ENCODE peak calls at places on chromosomes 5 and 9, in six cellular contexts. P is tibial nerve, O is colonic mucosa, Z is cardiac muscle cell, E is lung, N is PC-9. W is an unnamed sample.

GRCh38 chr9:37144762-37145161 is 24.4 kb downstream of the ZCCHC7 start:
- DNase-seq in P (no peak), O (no peak), Z (no peak), E (no peak), N (no peak), W (no peak)

GRCh38 chr9:131254107-131254491 is 22.2 kb downstream of the FAM78A start:
- DNase-seq in P (no peak), O (no peak), Z (peak; percentile 21), E (no peak), N (no peak), W (peak; percentile 83)

GRCh38 chr9:3804148-3804547 is 278.3 kb upstream of the RFX3 start:
- DNase-seq in P (no peak), O (no peak), Z (peak; percentile 26), E (no peak), N (no peak), W (no peak)

GRCh38 chr5:116451905-116452450 is 122.6 kb downstream of the SEMA6A start:
- DNase-seq in P (no peak), O (no peak), Z (no peak), E (no peak), N (no peak), W (no peak)

GRCh38 chr5:24272735-24273134 is 372.0 kb downstream of the CDH10 start:
- DNase-seq in P (no peak), O (no peak), Z (no peak), E (no peak), N (no peak), W (no peak)

GRCh38 chr5:34656001-34656699 is at the start of gene RAI14:
- DNase-seq in P (peak; percentile 62), O (peak; percentile 74), Z (peak; percentile 93), E (peak; percentile 78), N (peak; percentile 97), W (peak; percentile 19)

GRCh38 chr5:147818290-147818689 is 13.2 kb downstream of the SPINK1 start:
- DNase-seq in P (no peak), O (no peak), Z (no peak), E (no peak), N (no peak), W (no peak)

GRCh38 chr5:6686916-6687409 is 26.3 kb upstream of the TENT4A start:
- DNase-seq in P (peak; percentile 14), O (no peak), Z (peak; percentile 67), E (peak; percentile 22), N (no peak), W (no peak)

GRCh38 chr5:71537681-71538080 is 49.5 kb upstream of the MCCC2 start:
- DNase-seq in P (no peak), O (no peak), Z (peak; percentile 25), E (no peak), N (no peak), W (no peak)

GRCh38 chr5:156991714-156992113 is 28.7 kb upstream of the TIMD4 start:
- DNase-seq in P (no peak), O (no peak), Z (no peak), E (no peak), N (no peak), W (no peak)

GRCh38 chr5:32017638-32018429 is 156.3 kb downstream of the GOLPH3 start:
- DNase-seq in P (peak; percentile 50), O (no peak), Z (peak; percentile 90), E (no peak), N (no peak), W (no peak)

GRCh38 chr5:135457424-135458071 is 5.4 kb upstream of the TIFAB start:
- DNase-seq in P (peak; percentile 47), O (peak; percentile 71), Z (peak; percentile 62), E (peak; percentile 65), N (peak; percentile 49), W (peak; percentile 37)

GRCh38 chr5:151023047-151023615 is 2.7 kb downstream of the GPX3 start:
- DNase-seq in P (peak; percentile 75), O (peak; percentile 49), Z (peak; percentile 85), E (peak; percentile 73), N (no peak), W (peak; percentile 89)

GRCh38 chr5:23419115-23419514 is 88.3 kb upstream of the PRDM9 start:
- DNase-seq in P (no peak), O (no peak), Z (peak; percentile 9), E (no peak), N (peak; percentile 19), W (no peak)

GRCh38 chr9:134855900-134856377 is 24.7 kb upstream of the FCN2 start:
- DNase-seq in P (no peak), O (no peak), Z (no peak), E (no peak), N (no peak), W (no peak)

GRCh38 chr9:7147136-7148090 is 389.6 kb downstream of the KDM4C start:
- DNase-seq in P (peak; percentile 12), O (no peak), Z (no peak), E (no peak), N (no peak), W (peak; percentile 82)

GRCh38 chr5:14595189-14595588 is 13.6 kb downstream of the OTULINL start:
- DNase-seq in P (no peak), O (no peak), Z (no peak), E (no peak), N (no peak), W (no peak)

GRCh38 chr5:173847102-173847501 is 41.0 kb upstream of the CPEB4 start:
- DNase-seq in P (no peak), O (no peak), Z (no peak), E (no peak), N (no peak), W (no peak)

GRCh38 chr9:74304598-74304997 is 192.5 kb upstream of the RORB start:
- DNase-seq in P (no peak), O (no peak), Z (no peak), E (no peak), N (no peak), W (no peak)

GRCh38 chr9:2338770-2339169 is 282.8 kb upstream of the VLDLR start:
- DNase-seq in P (no peak), O (no peak), Z (no peak), E (no peak), N (no peak), W (no peak)

GRCh38 chr5:97570242-97570641 is 387.2 kb upstream of the RIOK2 start:
- DNase-seq in P (no peak), O (no peak), Z (no peak), E (no peak), N (no peak), W (no peak)

GRCh38 chr9:131613346-131613745 is 68.0 kb downstream of the PRRT1B start:
- DNase-seq in P (no peak), O (no peak), Z (no peak), E (no peak), N (no peak), W (no peak)

GRCh38 chr5:139468421-139468931 is 2.3 kb upstream of the SMIM33 start:
- DNase-seq in P (no peak), O (no peak), Z (no peak), E (no peak), N (no peak), W (no peak)

GRCh38 chr9:13621871-13622564 is 342.5 kb upstream of the MPDZ start:
- DNase-seq in P (no peak), O (no peak), Z (no peak), E (no peak), N (no peak), W (no peak)

GRCh38 chr5:107476783-107477182 is 194.0 kb downstream of the EFNA5 start:
- DNase-seq in P (no peak), O (no peak), Z (peak; percentile 71), E (no peak), N (peak; percentile 33), W (no peak)
- H3K4me1 ChIP-seq in P (no peaks in the 10 kb centered on the region), O (peaks cover 7% of the 10 kb centered on the region), Z (peaks cover 8% of the 10 kb centered on the region), E (peaks cover 17% of the 10 kb centered on the region), N (peaks cover 77% of the 10 kb centered on the region), W (no peaks in the 10 kb centered on the region)

GRCh38 chr5:159209438-159210305 is at the start of gene RNF145:
- DNase-seq in P (peak; percentile 63), O (peak; percentile 82), Z (peak; percentile 91), E (peak; percentile 91), N (peak; percentile 86), W (peak; percentile 45)

GRCh38 chr5:159210846-159211245 is 1.5 kb upstream of the RNF145 start:
- DNase-seq in P (no peak), O (no peak), Z (no peak), E (no peak), N (no peak), W (no peak)

GRCh38 chr5:159212667-159213462 is 3.5 kb upstream of the RNF145 start:
- DNase-seq in P (no peak), O (no peak), Z (no peak), E (no peak), N (no peak), W (no peak)

GRCh38 chr5:159210306-159210722 is 961 bp upstream of the RNF145 start:
- DNase-seq in P (no peak), O (peak; percentile 58), Z (peak; percentile 35), E (no peak), N (peak; percentile 30), W (no peak)

GRCh38 chr5:159211712-159212111 is 2.4 kb upstream of the RNF145 start:
- DNase-seq in P (no peak), O (peak; percentile 72), Z (no peak), E (peak; percentile 81), N (no peak), W (no peak)
- H3K4me3 ChIP-seq in P (no peak overlapping the region), O (no peak overlapping the region), Z (no peak overlapping the region), E (no peak overlapping the region), N (no peak overlapping the region), W (no peak overlapping the region)

DNA sequence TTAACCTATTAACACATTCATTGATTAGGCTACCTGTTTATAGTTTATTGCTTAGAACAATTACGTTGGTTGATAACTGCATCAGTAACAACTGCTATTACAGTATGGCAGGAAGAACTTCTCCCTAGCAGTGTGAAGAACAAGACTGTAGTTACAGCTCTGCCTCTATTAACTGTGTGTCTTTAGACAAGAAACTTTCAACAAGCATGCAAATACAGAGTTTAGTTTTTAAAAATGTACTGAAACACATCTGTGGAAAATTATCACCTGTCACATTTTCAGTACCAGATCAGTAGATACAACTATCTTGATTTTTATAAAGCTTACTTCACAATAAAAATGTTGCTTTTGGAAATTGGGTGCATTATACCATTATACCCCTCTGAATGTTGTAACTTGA is 22.2 kb downstream of the ELL2 start:
- DNase-seq in P (no peak), O (no peak), Z (no peak), E (no peak), N (no peak), W (no peak)
- H3K4me1 ChIP-seq in P (peaks cover 5% of the 10 kb centered on the region), O (no peaks in the 10 kb centered on the region), Z (peaks cover 42% of the 10 kb centered on the region), E (peaks cover 12% of the 10 kb centered on the region), N (no peaks in the 10 kb centered on the region), W (peaks cover 10% of the 10 kb centered on the region)

DNA sequence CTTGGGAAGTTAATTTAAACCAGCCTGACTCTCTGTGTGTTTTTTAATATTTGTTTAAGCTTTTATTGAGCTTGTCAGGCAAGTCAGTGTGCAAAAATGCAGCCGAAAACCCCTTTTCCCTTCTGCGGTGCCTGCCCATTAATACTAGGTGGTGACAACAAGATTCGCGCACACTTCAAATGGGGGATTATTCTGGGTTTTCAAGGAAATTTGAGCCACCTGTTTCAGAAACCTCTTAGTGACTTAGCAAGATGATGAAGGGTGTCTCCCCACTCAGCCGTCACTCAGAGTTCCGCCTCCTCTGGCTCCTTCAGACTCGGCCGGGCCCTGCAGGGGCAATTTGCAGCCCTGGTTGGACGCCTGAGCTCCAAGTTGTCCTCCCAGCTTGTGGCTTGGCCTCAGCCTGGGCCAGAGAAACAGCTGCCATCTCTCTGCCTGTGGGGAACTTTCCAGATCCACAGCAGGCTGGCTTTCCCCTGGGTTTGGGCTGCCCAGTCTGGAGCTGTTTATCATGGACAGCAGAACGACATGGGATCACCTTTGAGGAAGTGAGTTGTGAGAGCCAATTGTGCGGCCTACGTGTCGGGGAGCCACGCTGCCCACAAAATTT is 75.9 kb downstream of the SPRY4 start:
- DNase-seq in P (no peak), O (peak; percentile 77), Z (peak; percentile 19), E (peak; percentile 47), N (no peak), W (peak; percentile 35)
- H3K4me3 ChIP-seq in P (no peak overlapping the region), O (no peak overlapping the region), Z (no peak overlapping the region), E (no peak overlapping the region), N (no peak overlapping the region), W (no peak overlapping the region)

W was measured in gastrocnemius medialis.